ENCODE peak calls at places on chromosomes 5 and 9, in eight cellular contexts. R is foreskin keratinocyte; U is astrocyte of the hippocampus; N is stomach; Y is stimulated activated CD4-positive, alpha-beta T cell treated with anti-CD3 and anti-CD28 coated beads, Interleukin-2, amount 100 ng/mL, for 48 hours; K is neural crest cell; F is transverse colon; S is activated T-cell treated with anti-CD3 and anti-CD28 coated beads, Interleukin-2, amount 50 U/mL, for 4 hours. Q is an unnamed sample.

GRCh38 chr5:62521319-62521718 is 57.3 kb upstream of the LRRC70 start:
- DNase-seq in U (no peak), R (no peak), N (no peak), S (no peak), Y (no peak), F (no peak), K (no peak), Q (no peak)

GRCh38 chr9:85741112-85741874 is 461 bp downstream of the AGTPBP1 start:
- DNase-seq in N (peak; percentile 36), R (no peak), Y (peak; percentile 41), K (peak; percentile 53), F (peak; percentile 48), U (no peak), S (peak; percentile 38), Q (no peak)

GRCh38 chr9:120729796-120730195 is 15.5 kb upstream of the MEGF9 start:
- DNase-seq in R (no peak), F (no peak), Y (no peak), U (no peak), K (no peak), N (no peak), S (no peak), Q (no peak)

GRCh38 chr9:111023090-111023489 is 15.2 kb downstream of the LPAR1 start:
- DNase-seq in R (no peak), U (no peak), N (no peak), F (no peak), K (no peak), S (no peak), Y (no peak), Q (no peak)

GRCh38 chr5:73280821-73281746 is 108.1 kb downstream of the TMEM174 start:
- DNase-seq in N (peak; percentile 70), F (no peak), S (no peak), K (no peak), R (peak; percentile 78), U (peak; percentile 90), Y (no peak), Q (no peak)

GRCh38 chr5:17379188-17379951 is 118.7 kb upstream of the TAF11L2 start:
- DNase-seq in K (no peak), S (no peak), F (no peak), R (peak; percentile 66), Y (no peak), N (no peak), U (peak; percentile 80), Q (no peak)

GRCh38 chr9:104914458-104914857 is 13.5 kb downstream of the ABCA1 start:
- DNase-seq in U (no peak), F (no peak), S (no peak), Y (no peak), K (no peak), N (no peak), R (no peak), Q (no peak)

GRCh38 chr5:142743677-142744441 is 26.3 kb upstream of the ARHGAP26 start:
- DNase-seq in U (no peak), K (no peak), F (no peak), R (peak; percentile 30), N (no peak), Y (no peak), S (no peak), Q (no peak)

GRCh38 chr5:54774281-54775171 is 210.9 kb downstream of the ESM1 start:
- DNase-seq in S (no peak), Y (no peak), F (peak; percentile 30), U (no peak), R (no peak), K (no peak), N (peak; percentile 67), Q (no peak)

GRCh38 chr9:87112656-87113055 is 165.3 kb upstream of the GAS1 start:
- DNase-seq in R (peak; percentile 19), Y (no peak), S (no peak), F (no peak), U (peak; percentile 13), K (no peak), N (no peak), Q (no peak)

GRCh38 chr5:1495525-1495897 is 28.2 kb downstream of the LPCAT1 start:
- DNase-seq in F (no peak), Y (no peak), S (no peak), R (no peak), U (no peak), N (no peak), K (no peak), Q (no peak)

GRCh38 chr5:159310492-159310891 is 19.8 kb downstream of the IL12B start:
- DNase-seq in R (peak; percentile 19), K (peak; percentile 7), S (peak; percentile 14), F (peak; percentile 55), Y (peak; percentile 30), U (peak; percentile 56), N (peak; percentile 63), Q (no peak)

GRCh38 chr9:7305677-7306076 is 493.9 kb downstream of the DMAC1 start:
- DNase-seq in R (no peak), N (no peak), U (no peak), F (no peak), K (no peak), Y (no peak), S (no peak), Q (no peak)

GRCh38 chr5:173319610-173320100 is 8.6 kb downstream of the STC2 start:
- DNase-seq in R (no peak), Y (no peak), U (no peak), S (no peak), K (no peak), F (no peak), N (no peak), Q (no peak)

GRCh38 chr5:110478899-110479298 is 247.6 kb downstream of the TMEM232 start:
- DNase-seq in U (peak; percentile 93), S (no peak), N (no peak), R (peak; percentile 87), F (no peak), Y (no peak), K (no peak), Q (no peak)

GRCh38 chr9:94921072-94921471 is 194.6 kb downstream of the AOPEP start:
- DNase-seq in S (no peak), N (no peak), U (peak; percentile 87), Y (no peak), K (no peak), F (no peak), R (peak; percentile 64), Q (no peak)

GRCh38 chr5:139711852-139712171 is 63.7 kb downstream of the CXXC5 start:
- DNase-seq in N (no peak), F (no peak), R (no peak), U (peak; percentile 78), Y (no peak), K (no peak), S (no peak), Q (no peak)

GRCh38 chr9:122338989-122339388 is 31.8 kb upstream of the PTGS1 start:
- DNase-seq in F (no peak), N (no peak), Y (no peak), S (no peak), K (no peak), R (no peak), U (no peak), Q (no peak)

GRCh38 chr5:168947212-168947868 is 353.6 kb downstream of the SLIT3 start:
- DNase-seq in U (peak; percentile 71), F (peak; percentile 28), R (peak; percentile 10), K (peak; percentile 74), N (peak; percentile 59), Y (peak; percentile 45), S (peak; percentile 7), Q (peak; percentile 20)

GRCh38 chr5:143435207-143435657 is 31.7 kb upstream of the NR3C1 start:
- DNase-seq in Y (no peak), N (no peak), R (no peak), F (peak; percentile 16), K (no peak), U (no peak), S (no peak), Q (peak; percentile 49)

GRCh38 chr5:43313854-43314457 is 744 bp upstream of the HMGCS1 start:
- DNase-seq in K (peak; percentile 18), S (no peak), F (no peak), R (no peak), U (peak; percentile 44), Y (peak; percentile 14), N (no peak), Q (no peak)

GRCh38 chr9:117325789-117326185 is 89.1 kb downstream of the ASTN2 start:
- DNase-seq in U (no peak), Y (no peak), S (no peak), F (no peak), K (no peak), N (no peak), R (no peak), Q (no peak)

GRCh38 chr5:119088438-119088837 is 17.6 kb downstream of the DMXL1 start:
- DNase-seq in Y (no peak), N (no peak), S (no peak), F (no peak), U (no peak), R (no peak), K (no peak), Q (no peak)

GRCh38 chr5:58818515-58818914 is 235.6 kb downstream of the RAB3C start:
- DNase-seq in S (no peak), F (no peak), K (no peak), U (no peak), R (no peak), Y (no peak), N (no peak), Q (no peak)

GRCh38 chr9:133877327-133877726 is 114.8 kb downstream of the VAV2 start:
- DNase-seq in F (no peak), R (no peak), Y (no peak), N (no peak), K (no peak), S (no peak), U (no peak), Q (no peak)

GRCh38 chr5:15506146-15506545 is 6.2 kb downstream of the FBXL7 start:
- DNase-seq in U (no peak), Y (no peak), K (no peak), N (no peak), S (no peak), F (no peak), R (no peak), Q (no peak)

GRCh38 chr5:111530298-111530740 is 18.0 kb upstream of the STARD4 start:
- DNase-seq in F (peak; percentile 59), N (peak; percentile 37), Y (peak; percentile 62), K (no peak), R (peak; percentile 60), U (peak; percentile 14), S (peak; percentile 81), Q (no peak)

GRCh38 chr9:81076131-81076530 is 613.2 kb downstream of the TLE1 start:
- DNase-seq in F (no peak), R (no peak), K (no peak), U (no peak), Y (no peak), N (no peak), S (no peak), Q (no peak)

GRCh38 chr5:140041492-140042421 is 1.3 kb downstream of the NRG2 start:
- DNase-seq in N (peak; percentile 66), S (no peak), K (peak; percentile 23), U (peak; percentile 84), Y (no peak), R (peak; percentile 34), F (peak; percentile 39), Q (no peak)

GRCh38 chr9:128818839-128819715 is 777 bp downstream of the ENDOG start:
- DNase-seq in R (peak; percentile 15), Y (peak; percentile 44), U (no peak), S (peak; percentile 28), N (peak; percentile 50), F (peak; percentile 43), K (peak; percentile 44), Q (peak; percentile 25)

GRCh38 chr9:23824241-23825142 is 1.5 kb downstream of the ELAVL2 start:
- DNase-seq in K (peak; percentile 42), U (peak; percentile 60), R (peak; percentile 64), F (peak; percentile 20), Y (no peak), N (no peak), S (no peak), Q (no peak)

GRCh38 chr9:121271368-121272351 is 3.7 kb downstream of the GSN start:
- DNase-seq in N (no peak), R (no peak), S (no peak), U (peak; percentile 77), Y (no peak), K (no peak), F (no peak), Q (no peak)

GRCh38 chr9:112487799-112488345 is 1.2 kb downstream of the KIAA1958 start:
- DNase-seq in U (peak; percentile 39), K (no peak), Y (no peak), F (no peak), N (no peak), S (no peak), R (no peak), Q (no peak)

GRCh38 chr5:154743812-154744211 is 11.4 kb upstream of the LARP1 start:
- DNase-seq in N (no peak), U (no peak), K (no peak), F (no peak), R (no peak), Y (no peak), S (no peak), Q (no peak)

Q was measured in GM18507.